ENCODE peak calls at places on chromosome 5, in five cellular contexts. F is HFFc6, H is PC-9, K is psoas muscle, A is A549. L is an unnamed sample.

GRCh38 chr5:33657804-33658435 is 217.2 kb downstream of the TARS1 start:
- DNase-seq in K (no peak), A (no peak), H (no peak), F (no peak), L (no peak)

GRCh38 chr5:150053231-150053626 is 33.1 kb downstream of the CSF1R start:
- DNase-seq in H (no peak), K (no peak), A (no peak), F (peak), L (peak)

GRCh38 chr5:129249891-129250290 is 155.3 kb downstream of the ISOC1 start:
- DNase-seq in A (no peak), K (no peak), F (no peak), H (no peak), L (no peak)

GRCh38 chr5:178306430-178307225 is 74.0 kb upstream of the PHYKPL start:
- DNase-seq in H (no peak), K (no peak), A (no peak), F (no peak), L (no peak)

GRCh38 chr5:79973511-79973910 is 17.6 kb downstream of the MTX3 start:
- DNase-seq in A (no peak), H (no peak), K (no peak), F (no peak), L (no peak)

GRCh38 chr5:116520706-116521105 is 53.9 kb downstream of the SEMA6A start:
- DNase-seq in H (no peak), A (no peak), F (no peak), K (peak), L (no peak)

GRCh38 chr5:88815048-88815789 is 67.8 kb downstream of the MEF2C start:
- DNase-seq in H (no peak), F (no peak), A (no peak), K (no peak), L (no peak)

GRCh38 chr5:2207966-2208544 is 325.3 kb upstream of the IRX4 start:
- DNase-seq in K (no peak), A (peak), H (no peak), F (no peak), L (no peak)

GRCh38 chr5:8458038-8458383 is 589.1 kb downstream of the MTRR start:
- DNase-seq in F (peak), A (no peak), K (no peak), H (peak), L (peak)

GRCh38 chr5:132050136-132050535 is 10.3 kb upstream of the IL3 start:
- DNase-seq in F (no peak), A (no peak), K (no peak), H (no peak), L (no peak)

GRCh38 chr5:17267099-17267498 is 49.7 kb downstream of the BASP1 start:
- DNase-seq in H (no peak), F (no peak), K (no peak), A (no peak), L (no peak)

GRCh38 chr5:163579729-163580128 is 74.3 kb downstream of the MAT2B start:
- DNase-seq in A (no peak), H (no peak), K (no peak), F (no peak), L (no peak)

GRCh38 chr5:82259172-82259800 is 18.9 kb downstream of the RPS23 start:
- DNase-seq in K (no peak), A (peak), H (no peak), F (peak), L (peak)

GRCh38 chr5:55864606-55865541 is 13.7 kb downstream of the IL31RA start:
- DNase-seq in K (no peak), H (no peak), A (no peak), F (no peak), L (no peak)

GRCh38 chr5:160390787-160391696 is 8.8 kb downstream of the FAM200C start:
- DNase-seq in A (no peak), F (peak), H (no peak), K (no peak), L (peak)

GRCh38 chr5:127060470-127060985 is 12.8 kb downstream of the C5orf63 start:
- DNase-seq in K (no peak), F (no peak), A (no peak), H (no peak), L (no peak)

GRCh38 chr5:31663519-31663918 is 24.6 kb downstream of the PDZD2 start:
- DNase-seq in F (peak), H (no peak), A (no peak), K (peak), L (no peak)

GRCh38 chr5:86008704-86009103 is 609.0 kb upstream of the COX7C start:
- DNase-seq in F (no peak), H (no peak), K (no peak), A (no peak), L (no peak)

GRCh38 chr5:7802855-7803254 is 48.1 kb downstream of the CFAP90 start:
- DNase-seq in H (peak), K (peak), A (no peak), F (no peak), L (peak)

GRCh38 chr5:3105172-3105571 is 353.7 kb upstream of the IRX2 start:
- DNase-seq in F (no peak), A (no peak), H (no peak), K (no peak), L (no peak)

GRCh38 chr5:82018462-82018861 is 46.6 kb downstream of the ATG10 start:
- DNase-seq in A (no peak), H (no peak), K (no peak), F (no peak), L (no peak)

GRCh38 chr5:35357973-35358372 is 127.7 kb upstream of the PRLR start:
- DNase-seq in K (no peak), H (no peak), A (no peak), F (no peak), L (no peak)

DNA sequence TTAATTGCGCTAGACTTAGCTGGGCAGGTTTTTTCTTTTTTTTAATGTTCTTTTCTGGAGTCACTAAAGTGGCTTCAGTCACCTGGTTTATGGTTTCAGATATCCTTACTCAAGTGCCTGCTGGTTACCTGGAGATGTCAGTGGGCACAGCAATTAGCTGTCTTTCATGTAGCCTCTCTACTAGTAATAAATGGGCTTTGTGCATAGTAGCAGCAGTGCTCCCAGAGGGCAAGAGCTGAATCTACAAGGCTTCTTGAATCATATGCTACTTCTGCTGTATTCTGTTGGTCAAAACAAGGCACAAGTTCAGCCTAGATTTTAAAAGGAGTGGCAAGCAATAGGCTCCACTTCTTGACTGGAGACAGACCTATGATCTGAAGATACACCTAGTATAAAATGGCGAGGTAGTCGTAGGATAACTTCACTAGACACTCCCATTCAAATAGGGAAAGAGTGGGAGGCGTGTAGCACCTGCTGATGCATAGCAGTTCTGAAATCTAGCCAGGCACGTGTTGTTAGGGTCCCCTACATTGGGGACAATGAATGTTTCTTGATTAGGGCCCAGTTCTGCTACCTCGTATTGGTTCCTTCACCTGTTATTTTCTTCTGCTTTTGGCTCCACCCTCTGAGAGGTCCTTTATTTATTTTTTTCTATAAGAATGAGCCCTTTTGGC is 7.0 kb downstream of the SCAMP1 start:
- DNase-seq in H (no peak), F (no peak), K (no peak), A (no peak), L (no peak)
- TF ChIP-seq CTCF in H (no peak), F (no peak), K (no peak), A (no peak), L (no peak)

DNA sequence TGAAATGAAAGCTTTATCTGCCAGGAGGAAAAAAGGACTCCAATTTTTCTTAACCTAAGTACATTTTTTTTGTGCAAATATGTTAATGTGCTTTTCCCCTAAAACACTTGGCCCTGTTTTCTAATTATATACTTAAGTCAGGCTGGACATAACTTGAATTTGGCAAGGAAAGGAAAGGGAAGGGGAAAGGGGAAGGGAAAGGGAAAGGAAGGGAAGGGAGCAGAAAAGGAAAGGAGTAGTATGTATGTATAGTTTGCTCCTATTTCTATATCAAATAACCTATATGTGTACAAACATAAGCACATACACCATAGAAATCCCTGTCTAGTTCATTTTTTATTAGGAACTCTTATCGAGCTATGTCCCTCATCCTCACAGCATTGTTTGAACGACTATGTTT is 70.2 kb downstream of the KLHL3 start:
- DNase-seq in K (no peak), F (no peak), A (no peak), H (no peak), L (no peak)
- TF ChIP-seq CTCF in K (no peak), F (no peak), A (no peak), H (no peak), L (no peak)

DNA sequence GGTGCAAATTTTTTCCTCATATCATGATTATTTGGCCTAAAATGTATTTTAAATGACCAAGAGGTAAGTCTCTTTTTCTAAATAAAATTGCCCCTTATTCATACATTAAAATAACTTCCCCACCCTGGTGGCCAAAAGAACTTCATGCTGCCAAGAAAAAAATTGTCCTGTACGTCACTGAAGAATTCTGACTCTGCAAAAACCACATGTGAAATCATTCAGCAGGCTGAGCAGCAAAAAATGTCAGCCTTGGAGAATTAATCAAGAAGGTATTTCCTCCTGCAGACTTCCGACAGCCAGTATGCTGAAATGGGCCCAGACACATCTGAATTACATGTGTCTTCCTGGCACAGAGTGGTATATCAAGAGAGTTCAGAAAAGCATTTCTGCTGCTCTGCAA is 94.6 kb upstream of the HMHB1 start:
- DNase-seq in F (peak), A (no peak), H (no peak), K (no peak), L (peak)
- TF ChIP-seq CTCF in F (peak), A (no peak), H (no peak), K (no peak), L (no peak)

GRCh38 chr5:167565555-167565954 is 725.9 kb upstream of the WWC1 start:
- DNase-seq in K (no peak), F (peak), A (peak), H (no peak), L (peak)
- TF ChIP-seq CTCF in K (no peak), F (peak), A (peak), H (peak), L (peak)